ENCODE peak calls at places on chromosomes 3 and 15, in ten cellular contexts. B is DND-41; M is left cardiac atrium; A is activated CD8-positive, alpha-beta T cell treated with anti-CD3 and anti-CD28 coated beads for 36 hours; N is right cardiac atrium; J is HCT116; I is naive thymus-derived CD8-positive, alpha-beta T cell; P is lung; L is stimulated activated naive CD8-positive, alpha-beta T cell treated with anti-CD3 and anti-CD28 coated beads, Interleukin-15, amount 100 ng/mL, for 72 hours; C is natural killer cell. K is an unnamed sample.

GRCh38 chr3:100963041-100963440 is 30.2 kb downstream of the ABI3BP start:
- ATAC-seq in B (no peak), M (no peak), A (no peak), N (no peak), J (no peak), I (no peak), P (no peak), L (no peak), C (no peak), K (no peak)

GRCh38 chr3:151146731-151147091 is 56.3 kb downstream of the GPR171 start:
- ATAC-seq in B (no peak), M (no peak), A (no peak), N (no peak), J (no peak), I (no peak), P (no peak), L (no peak), C (no peak), K (peak; percentile 52)

GRCh38 chr3:141063831-141064230 is 12.7 kb downstream of the SPSB4 start:
- ATAC-seq in B (peak; percentile 100), M (no peak), A (no peak), N (no peak), J (no peak), I (no peak), P (no peak), L (no peak), C (peak; percentile 89), K (no peak)

GRCh38 chr3:139234491-139234890 is 109.3 kb upstream of the MRPS22 start:
- ATAC-seq in B (no peak), M (no peak), A (no peak), N (no peak), J (peak; percentile 20), I (no peak), P (no peak), L (peak; percentile 12), C (no peak), K (no peak)

GRCh38 chr15:40069178-40070165 is 30.5 kb upstream of the SRP14 start:
- ATAC-seq in B (peak; percentile 18), M (peak; percentile 97), A (no peak), N (peak; percentile 94), J (peak; percentile 88), I (peak; percentile 35), P (peak; percentile 69), L (no peak), C (no peak), K (peak; percentile 89)

GRCh38 chr3:189490337-189490736 is 140.9 kb upstream of the TP63 start:
- ATAC-seq in B (no peak), M (no peak), A (no peak), N (no peak), J (no peak), I (no peak), P (no peak), L (no peak), C (no peak), K (no peak)

GRCh38 chr3:23071306-23071705 is 131.8 kb upstream of the UBE2E2 start:
- ATAC-seq in B (peak; percentile 74), M (peak; percentile 15), A (no peak), N (no peak), J (no peak), I (no peak), P (peak; percentile 9), L (no peak), C (no peak), K (no peak)

GRCh38 chr3:72598856-72599255 is 249.4 kb downstream of the SHQ1 start:
- ATAC-seq in B (no peak), M (no peak), A (no peak), N (no peak), J (no peak), I (no peak), P (no peak), L (no peak), C (no peak), K (no peak)

GRCh38 chr3:126988451-126989021 is 5.6 kb downstream of the PLXNA1 start:
- ATAC-seq in B (no peak), M (no peak), A (no peak), N (no peak), J (no peak), I (no peak), P (no peak), L (no peak), C (no peak), K (no peak)

GRCh38 chr3:16906679-16907078 is 21.9 kb downstream of the PLCL2 start:
- ATAC-seq in B (peak; percentile 72), M (peak; percentile 69), A (no peak), N (peak; percentile 85), J (peak; percentile 52), I (peak; percentile 50), P (no peak), L (no peak), C (peak; percentile 59), K (peak; percentile 30)

GRCh38 chr3:37262816-37263393 is 88.5 kb upstream of the LRRFIP2 start:
- ATAC-seq in B (no peak), M (no peak), A (peak; percentile 76), N (peak; percentile 60), J (no peak), I (no peak), P (no peak), L (peak; percentile 64), C (peak; percentile 53), K (peak; percentile 66)

GRCh38 chr3:54965746-54966145 is 37.9 kb upstream of the LRTM1 start:
- ATAC-seq in B (no peak), M (no peak), A (no peak), N (no peak), J (no peak), I (no peak), P (no peak), L (no peak), C (no peak), K (peak; percentile 84)

GRCh38 chr3:97990624-97991277 is 18.5 kb upstream of the RIOX2 start:
- ATAC-seq in B (peak; percentile 77), M (no peak), A (peak; percentile 37), N (no peak), J (no peak), I (no peak), P (no peak), L (no peak), C (no peak), K (no peak)

GRCh38 chr3:123385981-123386380 is 62.9 kb downstream of the ADCY5 start:
- ATAC-seq in B (no peak), M (peak; percentile 58), A (no peak), N (peak; percentile 64), J (peak; percentile 81), I (no peak), P (no peak), L (no peak), C (no peak), K (peak; percentile 75)

GRCh38 chr3:15974647-15975046 is 176.9 kb upstream of the ANKRD28 start:
- ATAC-seq in B (no peak), M (no peak), A (no peak), N (no peak), J (peak; percentile 70), I (no peak), P (no peak), L (no peak), C (no peak), K (no peak)

GRCh38 chr3:27072943-27073725 is 296.0 kb downstream of the NEK10 start:
- ATAC-seq in B (no peak), M (no peak), A (no peak), N (no peak), J (no peak), I (no peak), P (no peak), L (no peak), C (no peak), K (no peak)

GRCh38 chr3:10980216-10980799 is 12.2 kb upstream of the SLC6A1 start:
- ATAC-seq in B (no peak), M (no peak), A (no peak), N (no peak), J (no peak), I (no peak), P (no peak), L (no peak), C (no peak), K (no peak)

GRCh38 chr3:12356175-12356574 is 67.3 kb downstream of the PPARG start:
- ATAC-seq in B (peak; percentile 92), M (no peak), A (no peak), N (no peak), J (no peak), I (no peak), P (no peak), L (no peak), C (no peak), K (no peak)

GRCh38 chr15:41730543-41730942 is 43.7 kb upstream of the MAPKBP1 start:
- ATAC-seq in B (no peak), M (no peak), A (no peak), N (no peak), J (no peak), I (no peak), P (no peak), L (no peak), C (no peak), K (no peak)

GRCh38 chr3:43423142-43423541 is 136.8 kb downstream of the SNRK start:
- ATAC-seq in B (no peak), M (peak; percentile 42), A (no peak), N (no peak), J (no peak), I (no peak), P (no peak), L (no peak), C (no peak), K (peak; percentile 47)

GRCh38 chr3:23763040-23763477 is 42.7 kb upstream of the UBE2E1 start:
- ATAC-seq in B (no peak), M (peak; percentile 44), A (no peak), N (peak; percentile 21), J (no peak), I (no peak), P (no peak), L (no peak), C (no peak), K (peak; percentile 67)

GRCh38 chr3:134406331-134407246 is 32.3 kb upstream of the AMOTL2 start:
- ATAC-seq in B (no peak), M (peak; percentile 73), A (no peak), N (peak; percentile 78), J (no peak), I (no peak), P (peak; percentile 53), L (no peak), C (no peak), K (peak; percentile 68)

GRCh38 chr3:150349314-150350097 is 58.6 kb upstream of the TSC22D2 start:
- ATAC-seq in B (no peak), M (peak; percentile 94), A (no peak), N (peak; percentile 88), J (peak; percentile 41), I (no peak), P (no peak), L (no peak), C (no peak), K (peak; percentile 67)